ENCODE peak calls at places on chromosomes 1 and 21, in seven cellular contexts. P, E, F, C, D, W and G are unnamed samples.

GRCh38 chr1:221816899-221817298 is 75.0 kb upstream of the DUSP10 start:
- DNase-seq in D (no peak), P (no peak), W (no peak), E (no peak), C (no peak), F (no peak), G (no peak)

GRCh38 chr1:6133146-6133895 is 46.8 kb downstream of the CHD5 start:
- DNase-seq in F (no peak), P (no peak), W (no peak), D (no peak), E (no peak), C (no peak), G (no peak)

GRCh38 chr21:8989261-8989882 is 1532.0 kb upstream of the TPTE start:
- DNase-seq in E (no peak), C (no peak), F (no peak), P (no peak), D (no peak), W (no peak), G (no peak)

GRCh38 chr1:72034827-72035226 is 247.5 kb downstream of the NEGR1 start:
- DNase-seq in E (no peak), C (no peak), W (no peak), F (no peak), P (no peak), D (no peak), G (no peak)

GRCh38 chr1:231867607-231868006 is 241.0 kb downstream of the DISC1 start:
- DNase-seq in F (no peak), E (no peak), W (no peak), C (no peak), D (no peak), P (no peak), G (no peak)

GRCh38 chr1:27571439-27572018 is 32.4 kb downstream of the AHDC1 start:
- DNase-seq in D (no peak), C (peak), P (no peak), E (peak), W (peak), F (no peak), G (peak)

GRCh38 chr1:111879086-111879485 is 110.4 kb downstream of the KCND3 start:
- DNase-seq in W (no peak), D (no peak), C (no peak), E (no peak), P (no peak), F (no peak), G (no peak)

GRCh38 chr1:188670837-188671236 is 1806.8 kb downstream of the BRINP3 start:
- DNase-seq in F (no peak), C (no peak), P (no peak), D (no peak), E (no peak), W (no peak), G (no peak)

GRCh38 chr1:171653796-171654704 is 1.6 kb upstream of the MYOC start:
- DNase-seq in D (no peak), E (no peak), P (no peak), F (no peak), W (peak), C (no peak), G (peak)

GRCh38 chr21:29748391-29749167 is 191.2 kb downstream of the GRIK1 start:
- DNase-seq in D (no peak), C (no peak), P (no peak), W (no peak), E (no peak), F (no peak), G (no peak)

GRCh38 chr1:39199593-39199992 is 4.9 kb upstream of the MACF1 start:
- DNase-seq in P (no peak), W (no peak), F (no peak), E (no peak), C (no peak), D (no peak), G (no peak)

GRCh38 chr1:229370601-229371021 is 27.8 kb upstream of the CCSAP start:
- DNase-seq in F (no peak), E (peak), D (no peak), C (no peak), W (no peak), P (peak), G (no peak)

GRCh38 chr1:103373991-103374390 is 151.5 kb upstream of the RNPC3 start:
- DNase-seq in E (no peak), D (no peak), W (no peak), C (no peak), P (no peak), F (no peak), G (no peak)

GRCh38 chr21:41064325-41064724 is 103.6 kb upstream of the BACE2 start:
- DNase-seq in D (no peak), W (no peak), P (no peak), E (no peak), F (no peak), C (no peak), G (no peak)

GRCh38 chr1:150619576-150620509 is 9.6 kb downstream of the ENSA start:
- DNase-seq in F (no peak), E (no peak), D (no peak), C (no peak), P (peak), W (no peak), G (no peak)

GRCh38 chr1:17567582-17567981 is 28.1 kb downstream of the ARHGEF10L start:
- DNase-seq in F (no peak), W (peak), C (no peak), P (no peak), E (peak), D (no peak), G (peak)

GRCh38 chr1:114758251-114758832 is 558 bp upstream of the CSDE1 start:
- DNase-seq in P (peak), E (no peak), F (no peak), W (no peak), C (no peak), D (no peak), G (no peak)

GRCh38 chr1:16630661-16631247 is 17.4 kb upstream of the NBPF1 start:
- DNase-seq in E (peak), F (no peak), D (peak), W (peak), C (peak), P (no peak), G (peak)

GRCh38 chr1:227131193-227131592 is 187.1 kb downstream of the CDC42BPA start:
- DNase-seq in W (no peak), P (peak), C (no peak), E (no peak), F (no peak), D (no peak), G (no peak)

GRCh38 chr21:29302340-29302991 is 3.7 kb downstream of the BACH1 start:
- DNase-seq in P (no peak), D (no peak), E (no peak), F (no peak), W (no peak), C (no peak), G (no peak)

GRCh38 chr1:53685272-53686051 is 53.5 kb downstream of the GLIS1 start:
- DNase-seq in F (no peak), P (no peak), W (no peak), C (peak), E (no peak), D (no peak), G (no peak)

GRCh38 chr1:166840309-166841302 is 1.3 kb downstream of the POGK start:
- DNase-seq in D (peak), C (peak), W (no peak), F (no peak), E (no peak), P (no peak), G (no peak)

GRCh38 chr1:29022615-29023014 is 101.1 kb downstream of the TMEM200B start:
- DNase-seq in F (no peak), C (no peak), P (no peak), D (no peak), E (no peak), W (no peak), G (no peak)

GRCh38 chr1:212452323-212453155 is 19.8 kb downstream of the NENF start:
- DNase-seq in F (no peak), W (peak), C (no peak), E (peak), D (peak), P (no peak), G (peak)

GRCh38 chr1:235624751-235625192 is 24.8 kb downstream of the GNG4 start:
- DNase-seq in F (no peak), P (peak), D (no peak), E (no peak), C (no peak), W (peak), G (no peak)

GRCh38 chr1:85208488-85208887 is 7.7 kb upstream of the SYDE2 start:
- DNase-seq in W (no peak), C (no peak), E (no peak), P (no peak), D (no peak), F (no peak), G (no peak)

GRCh38 chr1:110718452-110718851 is 43.7 kb upstream of the KCNA3 start:
- DNase-seq in F (no peak), W (no peak), C (no peak), P (no peak), D (no peak), E (no peak), G (no peak)

GRCh38 chr1:225973158-225973557 is 26.0 kb downstream of the SDE2 start:
- DNase-seq in W (no peak), P (no peak), C (no peak), F (no peak), D (no peak), E (no peak), G (no peak)

GRCh38 chr1:115098979-115099692 is 9.8 kb upstream of the TSPAN2 start:
- DNase-seq in E (peak), F (peak), P (peak), C (no peak), W (no peak), D (no peak), G (peak)

GRCh38 chr1:3317456-3317855 is 137.0 kb upstream of the ARHGEF16 start:
- DNase-seq in F (no peak), W (no peak), E (no peak), D (no peak), P (no peak), C (no peak), G (no peak)

GRCh38 chr1:205590457-205590768 is 41.4 kb downstream of the ELK4 start:
- DNase-seq in E (peak), W (no peak), D (peak), C (peak), F (no peak), P (no peak), G (peak)

GRCh38 chr1:147052143-147052542 is 114.0 kb downstream of the NBPF12 start:
- DNase-seq in W (no peak), P (no peak), D (no peak), C (no peak), F (no peak), E (no peak), G (no peak)

GRCh38 chr1:8591547-8591946 is 225.9 kb downstream of the RERE start:
- DNase-seq in D (no peak), C (no peak), W (no peak), F (no peak), E (no peak), P (no peak), G (no peak)

GRCh38 chr1:7932524-7933149 is 8.0 kb downstream of the TNFRSF9 start:
- DNase-seq in D (no peak), W (no peak), E (no peak), P (no peak), C (no peak), F (no peak), G (no peak)

DNA sequence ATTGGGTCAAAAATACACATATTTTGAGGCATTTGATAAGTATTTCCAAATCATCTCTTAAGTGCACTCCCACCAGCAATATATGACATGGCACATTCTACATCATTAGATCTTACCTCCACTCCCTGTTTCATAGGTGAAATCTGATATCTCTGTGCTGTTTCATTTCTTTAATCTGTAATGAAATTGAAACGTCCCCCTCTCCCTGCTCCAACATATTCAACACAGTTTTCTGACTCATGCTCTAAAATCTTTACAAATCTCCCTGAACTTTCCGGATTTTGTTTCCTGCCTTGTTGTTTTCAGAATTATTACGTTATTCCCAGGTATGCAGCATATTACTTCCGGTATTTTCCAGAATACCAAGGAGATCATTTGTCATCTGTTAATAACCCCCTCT is 66.1 kb upstream of the AKT3 start:
- DNase-seq in E (no peak), P (no peak), C (no peak), D (no peak), W (no peak), F (no peak), G (no peak)
- H3K4me3 ChIP-seq in E (no peak), P (no peak), C (no peak), D (no peak), W (no peak), F (no peak), G (no peak)

GRCh38 chr1:19222979-19223824 is 13.1 kb upstream of the UBR4 start:
- DNase-seq in F (no peak), W (no peak), E (peak), P (peak), C (no peak), D (peak), G (no peak)
- H3K4me3 ChIP-seq in F (no peak), W (no peak), E (no peak), P (no peak), C (no peak), D (no peak), G (no peak)

GRCh38 chr1:37392051-37392450 is 82.3 kb upstream of the ZC3H12A start:
- DNase-seq in D (peak), W (no peak), E (no peak), F (no peak), P (no peak), C (no peak), G (no peak)

GRCh38 chr1:37393173-37393572 is 81.2 kb upstream of the ZC3H12A start:
- DNase-seq in P (no peak), E (no peak), F (no peak), D (no peak), C (no peak), W (no peak), G (no peak)

GRCh38 chr1:37391181-37391949 is 83.0 kb upstream of the ZC3H12A start:
- DNase-seq in D (peak), E (no peak), C (peak), W (no peak), P (peak), F (no peak), G (no peak)

GRCh38 chr1:37387854-37388253 is 86.5 kb upstream of the ZC3H12A start:
- DNase-seq in D (peak), E (no peak), P (no peak), F (no peak), C (no peak), W (no peak), G (no peak)

DNA sequence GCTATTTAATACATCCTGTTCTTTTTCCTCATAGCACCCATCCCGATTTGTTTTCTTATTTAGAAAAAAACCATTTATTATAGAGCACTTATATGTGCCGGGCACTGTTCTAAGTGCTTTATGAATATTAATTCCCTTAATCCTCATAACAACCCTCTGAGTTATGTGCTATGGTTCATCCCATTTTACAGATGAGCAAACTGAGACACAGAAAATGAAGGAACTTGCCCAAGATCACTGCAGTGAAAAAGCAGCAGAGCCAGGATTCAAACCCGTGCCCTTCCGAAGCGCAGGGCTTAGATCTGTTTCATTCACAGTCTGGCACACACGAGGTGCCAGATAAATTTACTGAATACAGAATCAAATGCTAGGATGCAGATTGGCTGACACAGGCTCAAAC is 85.1 kb upstream of the ZC3H12A start:
- DNase-seq in E (no peak), F (no peak), P (no peak), D (peak), W (no peak), C (no peak), G (no peak)
- H3K4me3 ChIP-seq in E (no peak), F (no peak), P (no peak), D (no peak), W (no peak), C (no peak), G (no peak)

GRCh38 chr1:195886000-195886399 is 722.2 kb downstream of the KCNT2 start:
- DNase-seq in W (no peak), F (no peak), D (no peak), E (no peak), C (no peak), P (no peak), G (no peak)
- H3K4me3 ChIP-seq in W (no peak), F (no peak), D (no peak), E (no peak), C (no peak), P (no peak), G (no peak)

GRCh38 chr1:11099310-11100148 is at the start of gene EXOSC10:
- DNase-seq in P (peak), F (peak), D (peak), W (peak), E (peak), C (peak), G (peak)

GRCh38 chr1:11100149-11100493 is 452 bp upstream of the EXOSC10 start:
- DNase-seq in C (no peak), E (no peak), D (no peak), P (no peak), F (no peak), W (no peak), G (no peak)

GRCh38 chr1:11101347-11101746 is 1.7 kb upstream of the EXOSC10 start:
- DNase-seq in P (no peak), D (peak), F (no peak), C (no peak), W (no peak), E (no peak), G (no peak)

GRCh38 chr1:11098931-11099309 is 749 bp downstream of the EXOSC10 start:
- DNase-seq in F (no peak), E (no peak), P (no peak), C (no peak), W (no peak), D (no peak), G (no peak)
- H3K4me3 ChIP-seq in F (peak), E (peak), P (peak), C (peak), W (peak), D (peak), G (peak)

GRCh38 chr1:45089711-45090110 is 77.7 kb downstream of the UROD start:
- DNase-seq in D (no peak), W (no peak), E (no peak), F (no peak), P (no peak), C (no peak), G (no peak)
- H3K4me3 ChIP-seq in D (no peak), W (no peak), E (no peak), F (no peak), P (no peak), C (no peak), G (no peak)

DNA sequence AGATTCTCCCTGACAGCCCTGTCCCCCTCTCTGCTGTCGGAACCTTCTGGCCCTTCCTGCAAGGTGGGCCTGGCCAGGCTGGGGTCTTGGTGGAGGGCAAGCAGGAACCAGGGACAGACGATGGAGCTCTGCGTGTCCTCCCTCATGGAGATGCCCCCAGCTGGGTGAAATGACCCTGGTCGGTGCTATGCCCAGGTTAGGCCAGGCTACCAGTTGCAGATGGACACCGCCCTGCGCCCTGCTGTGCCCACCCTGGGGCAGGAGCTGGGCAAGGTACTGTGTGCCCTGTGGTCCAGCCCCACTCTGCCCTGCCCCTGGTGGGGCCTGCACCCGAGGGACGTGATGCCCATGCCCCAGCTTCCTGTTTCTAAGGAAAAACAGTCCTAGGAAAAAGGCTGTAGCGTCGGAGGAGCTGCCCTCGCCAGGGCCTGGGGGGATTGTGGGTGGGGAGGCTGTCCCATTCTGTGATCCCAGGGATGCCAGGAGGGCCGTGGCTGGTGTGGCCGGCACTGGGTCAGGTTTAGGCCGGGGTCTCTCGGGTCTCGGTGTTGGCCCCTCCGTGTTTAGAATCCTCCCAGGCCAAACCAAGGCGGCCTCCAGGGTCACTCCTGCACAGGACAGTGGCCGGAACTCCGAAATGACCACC is 77.6 kb downstream of the MORN1 start:
- DNase-seq in C (no peak), W (no peak), D (no peak), E (no peak), P (no peak), F (no peak), G (no peak)
- H3K4me3 ChIP-seq in C (peak), W (peak), D (no peak), E (peak), P (no peak), F (no peak), G (peak)

GRCh38 chr1:77889240-77889637 is 815 bp downstream of the NEXN start:
- DNase-seq in W (no peak), E (no peak), P (peak), D (no peak), F (no peak), C (no peak), G (no peak)
- H3K4me3 ChIP-seq in W (peak), E (peak), P (peak), D (peak), F (no peak), C (peak), G (peak)

GRCh38 chr1:11874624-11875023 is 15.9 kb upstream of the NPPB start:
- DNase-seq in W (no peak), P (no peak), E (no peak), F (no peak), D (no peak), C (no peak), G (no peak)

GRCh38 chr1:11878081-11878890 is 19.5 kb upstream of the NPPB start:
- DNase-seq in F (no peak), D (no peak), E (no peak), P (no peak), W (no peak), C (no peak), G (no peak)

GRCh38 chr1:11873395-11873794 is 14.7 kb upstream of the NPPB start:
- DNase-seq in F (no peak), E (no peak), D (no peak), P (no peak), W (no peak), C (no peak), G (no peak)

GRCh38 chr1:11873954-11874562 is 15.3 kb upstream of the NPPB start:
- DNase-seq in D (no peak), P (no peak), F (no peak), C (no peak), E (peak), W (no peak), G (peak)

GRCh38 chr1:11875094-11875493 is 16.3 kb upstream of the NPPB start:
- DNase-seq in D (no peak), E (no peak), P (no peak), C (peak), F (no peak), W (no peak), G (no peak)
- H3K4me3 ChIP-seq in D (no peak), E (no peak), P (no peak), C (no peak), F (no peak), W (no peak), G (no peak)

GRCh38 chr1:30755334-30755733 is 2.2 kb downstream of the LAPTM5 start:
- DNase-seq in E (no peak), F (no peak), P (no peak), C (no peak), W (no peak), D (no peak), G (no peak)
- H3K4me3 ChIP-seq in E (peak), F (peak), P (peak), C (no peak), W (no peak), D (no peak), G (no peak)